ENCODE peak calls at places on chromosomes 4 and X, in eight cellular contexts. One of them, this sample, is unnamed.

GRCh38 chr4:107379054-107379869 is 340.8 kb downstream of the PAPSS1 start:
- DNase-seq in breast epithelium: no peak
- DNase-seq in mammary epithelial cell: peak; percentile 29
- DNase-seq in activated effector memory CD4-positive, alpha-beta T cell treated with anti-CD3 and anti-CD28 coated beads, Interleukin-2, amount 50 U/mL, for 16 hours: no peak
- DNase-seq in central memory CD4-positive, alpha-beta T cell: no peak
- DNase-seq in C1 segment of cervical spinal cord: no peak
- DNase-seq in cardiac muscle cell: peak; percentile 9
- DNase-seq in left cardiac atrium: no peak
- DNase-seq in this sample: no peak

GRCh38 chr4:18366136-18366535 is 344.6 kb upstream of the LCORL start:
- DNase-seq in breast epithelium: no peak
- DNase-seq in activated effector memory CD4-positive, alpha-beta T cell treated with anti-CD3 and anti-CD28 coated beads, Interleukin-2, amount 50 U/mL, for 16 hours: no peak
- DNase-seq in C1 segment of cervical spinal cord: no peak
- DNase-seq in cardiac muscle cell: no peak
- DNase-seq in central memory CD4-positive, alpha-beta T cell: no peak
- DNase-seq in mammary epithelial cell: no peak
- DNase-seq in left cardiac atrium: no peak
- DNase-seq in this sample: no peak

GRCh38 chrX:119030990-119031389 is 41.8 kb upstream of the CT47C1 start:
- DNase-seq in breast epithelium: no peak
- DNase-seq in mammary epithelial cell: no peak
- DNase-seq in left cardiac atrium: no peak
- DNase-seq in cardiac muscle cell: no peak
- DNase-seq in central memory CD4-positive, alpha-beta T cell: no peak
- DNase-seq in activated effector memory CD4-positive, alpha-beta T cell treated with anti-CD3 and anti-CD28 coated beads, Interleukin-2, amount 50 U/mL, for 16 hours: no peak
- DNase-seq in C1 segment of cervical spinal cord: no peak
- DNase-seq in this sample: no peak

GRCh38 chrX:24219320-24219719 is 69.8 kb downstream of the ZFX start:
- DNase-seq in activated effector memory CD4-positive, alpha-beta T cell treated with anti-CD3 and anti-CD28 coated beads, Interleukin-2, amount 50 U/mL, for 16 hours: no peak
- DNase-seq in C1 segment of cervical spinal cord: no peak
- DNase-seq in breast epithelium: no peak
- DNase-seq in cardiac muscle cell: no peak
- DNase-seq in central memory CD4-positive, alpha-beta T cell: no peak
- DNase-seq in mammary epithelial cell: no peak
- DNase-seq in left cardiac atrium: no peak
- DNase-seq in this sample: no peak

GRCh38 chr4:88030565-88031310 is 23.3 kb downstream of the PKD2 start:
- DNase-seq in left cardiac atrium: no peak
- DNase-seq in mammary epithelial cell: no peak
- DNase-seq in activated effector memory CD4-positive, alpha-beta T cell treated with anti-CD3 and anti-CD28 coated beads, Interleukin-2, amount 50 U/mL, for 16 hours: no peak
- DNase-seq in breast epithelium: no peak
- DNase-seq in central memory CD4-positive, alpha-beta T cell: no peak
- DNase-seq in cardiac muscle cell: no peak
- DNase-seq in C1 segment of cervical spinal cord: no peak
- DNase-seq in this sample: no peak

GRCh38 chr4:95869961-95870500 is 30.1 kb downstream of the PDHA2 start:
- DNase-seq in left cardiac atrium: no peak
- DNase-seq in central memory CD4-positive, alpha-beta T cell: no peak
- DNase-seq in C1 segment of cervical spinal cord: no peak
- DNase-seq in mammary epithelial cell: no peak
- DNase-seq in cardiac muscle cell: peak; percentile 14
- DNase-seq in breast epithelium: no peak
- DNase-seq in activated effector memory CD4-positive, alpha-beta T cell treated with anti-CD3 and anti-CD28 coated beads, Interleukin-2, amount 50 U/mL, for 16 hours: no peak
- DNase-seq in this sample: no peak

GRCh38 chr4:121551271-121551670 is 145.5 kb downstream of the ANXA5 start:
- DNase-seq in mammary epithelial cell: peak; percentile 55
- DNase-seq in cardiac muscle cell: no peak
- DNase-seq in activated effector memory CD4-positive, alpha-beta T cell treated with anti-CD3 and anti-CD28 coated beads, Interleukin-2, amount 50 U/mL, for 16 hours: no peak
- DNase-seq in breast epithelium: no peak
- DNase-seq in C1 segment of cervical spinal cord: no peak
- DNase-seq in left cardiac atrium: no peak
- DNase-seq in central memory CD4-positive, alpha-beta T cell: no peak
- DNase-seq in this sample: no peak

GRCh38 chrX:136659174-136659573 is 11.2 kb downstream of the CD40LG start:
- DNase-seq in activated effector memory CD4-positive, alpha-beta T cell treated with anti-CD3 and anti-CD28 coated beads, Interleukin-2, amount 50 U/mL, for 16 hours: no peak
- DNase-seq in cardiac muscle cell: no peak
- DNase-seq in left cardiac atrium: no peak
- DNase-seq in breast epithelium: no peak
- DNase-seq in C1 segment of cervical spinal cord: no peak
- DNase-seq in mammary epithelial cell: no peak
- DNase-seq in central memory CD4-positive, alpha-beta T cell: no peak
- DNase-seq in this sample: no peak

GRCh38 chr4:8874896-8875680 is 3.4 kb upstream of the HMX1 start:
- DNase-seq in cardiac muscle cell: no peak
- DNase-seq in left cardiac atrium: no peak
- DNase-seq in breast epithelium: no peak
- DNase-seq in central memory CD4-positive, alpha-beta T cell: no peak
- DNase-seq in C1 segment of cervical spinal cord: no peak
- DNase-seq in mammary epithelial cell: no peak
- DNase-seq in activated effector memory CD4-positive, alpha-beta T cell treated with anti-CD3 and anti-CD28 coated beads, Interleukin-2, amount 50 U/mL, for 16 hours: no peak
- DNase-seq in this sample: no peak

GRCh38 chr4:113684534-113685091 is 76.9 kb downstream of the CAMK2D start:
- DNase-seq in cardiac muscle cell: peak; percentile 71
- DNase-seq in mammary epithelial cell: no peak
- DNase-seq in C1 segment of cervical spinal cord: no peak
- DNase-seq in central memory CD4-positive, alpha-beta T cell: no peak
- DNase-seq in breast epithelium: no peak
- DNase-seq in activated effector memory CD4-positive, alpha-beta T cell treated with anti-CD3 and anti-CD28 coated beads, Interleukin-2, amount 50 U/mL, for 16 hours: no peak
- DNase-seq in left cardiac atrium: peak; percentile 65
- DNase-seq in this sample: peak; percentile 71

GRCh38 chr4:145679991-145680455 is at the start of gene C4orf51:
- DNase-seq in activated effector memory CD4-positive, alpha-beta T cell treated with anti-CD3 and anti-CD28 coated beads, Interleukin-2, amount 50 U/mL, for 16 hours: no peak
- DNase-seq in central memory CD4-positive, alpha-beta T cell: no peak
- DNase-seq in breast epithelium: no peak
- DNase-seq in mammary epithelial cell: peak; percentile 30
- DNase-seq in cardiac muscle cell: peak; percentile 52
- DNase-seq in left cardiac atrium: no peak
- DNase-seq in C1 segment of cervical spinal cord: no peak
- DNase-seq in this sample: no peak

GRCh38 chr4:90159193-90159592 is 32.0 kb downstream of the CCSER1 start:
- DNase-seq in C1 segment of cervical spinal cord: no peak
- DNase-seq in mammary epithelial cell: peak; percentile 66
- DNase-seq in breast epithelium: no peak
- DNase-seq in left cardiac atrium: no peak
- DNase-seq in central memory CD4-positive, alpha-beta T cell: no peak
- DNase-seq in cardiac muscle cell: no peak
- DNase-seq in activated effector memory CD4-positive, alpha-beta T cell treated with anti-CD3 and anti-CD28 coated beads, Interleukin-2, amount 50 U/mL, for 16 hours: no peak
- DNase-seq in this sample: no peak

GRCh38 chrX:129983575-129984131 is 1.2 kb downstream of the BCORL1 start:
- DNase-seq in mammary epithelial cell: no peak
- DNase-seq in cardiac muscle cell: peak; percentile 56
- DNase-seq in C1 segment of cervical spinal cord: no peak
- DNase-seq in left cardiac atrium: peak; percentile 27
- DNase-seq in central memory CD4-positive, alpha-beta T cell: no peak
- DNase-seq in activated effector memory CD4-positive, alpha-beta T cell treated with anti-CD3 and anti-CD28 coated beads, Interleukin-2, amount 50 U/mL, for 16 hours: no peak
- DNase-seq in breast epithelium: no peak
- DNase-seq in this sample: no peak

GRCh38 chr4:182975806-182976205 is 58.6 kb upstream of the DCTD start:
- DNase-seq in mammary epithelial cell: peak; percentile 96
- DNase-seq in breast epithelium: no peak
- DNase-seq in C1 segment of cervical spinal cord: no peak
- DNase-seq in activated effector memory CD4-positive, alpha-beta T cell treated with anti-CD3 and anti-CD28 coated beads, Interleukin-2, amount 50 U/mL, for 16 hours: no peak
- DNase-seq in left cardiac atrium: no peak
- DNase-seq in central memory CD4-positive, alpha-beta T cell: no peak
- DNase-seq in cardiac muscle cell: no peak
- DNase-seq in this sample: no peak

GRCh38 chr4:86118696-86119095 is 241.2 kb downstream of the MAPK10 start:
- DNase-seq in central memory CD4-positive, alpha-beta T cell: no peak
- DNase-seq in C1 segment of cervical spinal cord: no peak
- DNase-seq in left cardiac atrium: no peak
- DNase-seq in cardiac muscle cell: no peak
- DNase-seq in activated effector memory CD4-positive, alpha-beta T cell treated with anti-CD3 and anti-CD28 coated beads, Interleukin-2, amount 50 U/mL, for 16 hours: no peak
- DNase-seq in mammary epithelial cell: no peak
- DNase-seq in breast epithelium: no peak
- DNase-seq in this sample: no peak

GRCh38 chr4:167838686-167839085 is 253.7 kb upstream of the ANXA10 start:
- DNase-seq in cardiac muscle cell: no peak
- DNase-seq in left cardiac atrium: no peak
- DNase-seq in activated effector memory CD4-positive, alpha-beta T cell treated with anti-CD3 and anti-CD28 coated beads, Interleukin-2, amount 50 U/mL, for 16 hours: no peak
- DNase-seq in C1 segment of cervical spinal cord: no peak
- DNase-seq in mammary epithelial cell: no peak
- DNase-seq in central memory CD4-positive, alpha-beta T cell: no peak
- DNase-seq in breast epithelium: no peak
- DNase-seq in this sample: no peak

GRCh38 chrX:71178908-71179307 is 34.3 kb downstream of the NLGN3 start:
- DNase-seq in activated effector memory CD4-positive, alpha-beta T cell treated with anti-CD3 and anti-CD28 coated beads, Interleukin-2, amount 50 U/mL, for 16 hours: peak; percentile 74
- DNase-seq in mammary epithelial cell: peak; percentile 44
- DNase-seq in central memory CD4-positive, alpha-beta T cell: peak; percentile 34
- DNase-seq in C1 segment of cervical spinal cord: no peak
- DNase-seq in left cardiac atrium: peak; percentile 37
- DNase-seq in breast epithelium: no peak
- DNase-seq in cardiac muscle cell: peak; percentile 67
- DNase-seq in this sample: no peak

GRCh38 chr4:2965262-2965661 is 1.9 kb downstream of the GRK4 start:
- DNase-seq in cardiac muscle cell: no peak
- DNase-seq in central memory CD4-positive, alpha-beta T cell: no peak
- DNase-seq in activated effector memory CD4-positive, alpha-beta T cell treated with anti-CD3 and anti-CD28 coated beads, Interleukin-2, amount 50 U/mL, for 16 hours: no peak
- DNase-seq in breast epithelium: no peak
- DNase-seq in left cardiac atrium: no peak
- DNase-seq in mammary epithelial cell: no peak
- DNase-seq in C1 segment of cervical spinal cord: no peak
- DNase-seq in this sample: no peak

GRCh38 chr4:185019451-185020292 is 1.4 kb downstream of the HELT start:
- DNase-seq in mammary epithelial cell: peak; percentile 27
- DNase-seq in C1 segment of cervical spinal cord: no peak
- DNase-seq in activated effector memory CD4-positive, alpha-beta T cell treated with anti-CD3 and anti-CD28 coated beads, Interleukin-2, amount 50 U/mL, for 16 hours: no peak
- DNase-seq in cardiac muscle cell: no peak
- DNase-seq in breast epithelium: no peak
- DNase-seq in central memory CD4-positive, alpha-beta T cell: no peak
- DNase-seq in left cardiac atrium: no peak
- DNase-seq in this sample: no peak